ENCODE peak calls at places on chromosomes 6 and 20, in five cellular contexts. One of them, this sample, is unnamed.

GRCh38 chr6:87241304-87241703 is 81.1 kb upstream of the SMIM8 start:
- DNase-seq in heart left ventricle: no peak
- DNase-seq in A549: no peak
- DNase-seq in GM06990: no peak
- DNase-seq in OCI-LY7: no peak
- DNase-seq in this sample: no peak

GRCh38 chr20:46672543-46673148 is 16.6 kb downstream of the TP53RK start:
- DNase-seq in heart left ventricle: no peak
- DNase-seq in A549: no peak
- DNase-seq in GM06990: no peak
- DNase-seq in OCI-LY7: no peak
- DNase-seq in this sample: no peak

GRCh38 chr20:21514553-21515251 is 838 bp upstream of the NKX2-2 start:
- DNase-seq in heart left ventricle: no peak
- DNase-seq in A549: no peak
- DNase-seq in GM06990: no peak
- DNase-seq in OCI-LY7: no peak
- DNase-seq in this sample: no peak

GRCh38 chr6:15355683-15356099 is 109.8 kb downstream of the JARID2 start:
- DNase-seq in heart left ventricle: no peak
- DNase-seq in A549: no peak
- DNase-seq in GM06990: no peak
- DNase-seq in OCI-LY7: peak
- DNase-seq in this sample: no peak

GRCh38 chr6:42224222-42225042 is 6.8 kb upstream of the MRPS10 start:
- DNase-seq in heart left ventricle: no peak
- DNase-seq in A549: peak
- DNase-seq in GM06990: peak
- DNase-seq in OCI-LY7: no peak
- DNase-seq in this sample: no peak

GRCh38 chr6:111874030-111874425 is 776 bp upstream of the FYN start:
- DNase-seq in heart left ventricle: no peak
- DNase-seq in A549: no peak
- DNase-seq in GM06990: no peak
- DNase-seq in OCI-LY7: peak
- DNase-seq in this sample: no peak

GRCh38 chr6:45369870-45370269 is 7.9 kb downstream of the SUPT3H start:
- DNase-seq in heart left ventricle: no peak
- DNase-seq in A549: no peak
- DNase-seq in GM06990: no peak
- DNase-seq in OCI-LY7: no peak
- DNase-seq in this sample: no peak

GRCh38 chr20:7818477-7818876 is 121.8 kb downstream of the HAO1 start:
- DNase-seq in heart left ventricle: no peak
- DNase-seq in A549: no peak
- DNase-seq in GM06990: no peak
- DNase-seq in OCI-LY7: no peak
- DNase-seq in this sample: no peak

GRCh38 chr20:35888659-35889058 is 65.6 kb downstream of the SCAND1 start:
- DNase-seq in heart left ventricle: no peak
- DNase-seq in A549: no peak
- DNase-seq in GM06990: no peak
- DNase-seq in OCI-LY7: no peak
- DNase-seq in this sample: no peak

GRCh38 chr20:35887393-35888064 is 66.8 kb downstream of the SCAND1 start:
- DNase-seq in heart left ventricle: no peak
- DNase-seq in A549: no peak
- DNase-seq in GM06990: no peak
- DNase-seq in OCI-LY7: no peak
- DNase-seq in this sample: no peak

GRCh38 chr20:35892871-35893270 is 61.4 kb downstream of the SCAND1 start:
- DNase-seq in heart left ventricle: no peak
- DNase-seq in A549: no peak
- DNase-seq in GM06990: no peak
- DNase-seq in OCI-LY7: no peak
- DNase-seq in this sample: no peak

GRCh38 chr20:35893942-35894341 is 60.4 kb downstream of the SCAND1 start:
- DNase-seq in heart left ventricle: no peak
- DNase-seq in A549: no peak
- DNase-seq in GM06990: peak
- DNase-seq in OCI-LY7: no peak
- DNase-seq in this sample: no peak

GRCh38 chr20:35891375-35891774 is 62.9 kb downstream of the SCAND1 start:
- DNase-seq in heart left ventricle: no peak
- DNase-seq in A549: no peak
- DNase-seq in GM06990: no peak
- DNase-seq in OCI-LY7: no peak
- DNase-seq in this sample: no peak
- TF ChIP-seq CTCF in heart left ventricle: no peak
- TF ChIP-seq CTCF in A549: no peak
- TF ChIP-seq CTCF in GM06990: no peak
- TF ChIP-seq CTCF in OCI-LY7: no peak
- TF ChIP-seq CTCF in this sample: no peak

DNA sequence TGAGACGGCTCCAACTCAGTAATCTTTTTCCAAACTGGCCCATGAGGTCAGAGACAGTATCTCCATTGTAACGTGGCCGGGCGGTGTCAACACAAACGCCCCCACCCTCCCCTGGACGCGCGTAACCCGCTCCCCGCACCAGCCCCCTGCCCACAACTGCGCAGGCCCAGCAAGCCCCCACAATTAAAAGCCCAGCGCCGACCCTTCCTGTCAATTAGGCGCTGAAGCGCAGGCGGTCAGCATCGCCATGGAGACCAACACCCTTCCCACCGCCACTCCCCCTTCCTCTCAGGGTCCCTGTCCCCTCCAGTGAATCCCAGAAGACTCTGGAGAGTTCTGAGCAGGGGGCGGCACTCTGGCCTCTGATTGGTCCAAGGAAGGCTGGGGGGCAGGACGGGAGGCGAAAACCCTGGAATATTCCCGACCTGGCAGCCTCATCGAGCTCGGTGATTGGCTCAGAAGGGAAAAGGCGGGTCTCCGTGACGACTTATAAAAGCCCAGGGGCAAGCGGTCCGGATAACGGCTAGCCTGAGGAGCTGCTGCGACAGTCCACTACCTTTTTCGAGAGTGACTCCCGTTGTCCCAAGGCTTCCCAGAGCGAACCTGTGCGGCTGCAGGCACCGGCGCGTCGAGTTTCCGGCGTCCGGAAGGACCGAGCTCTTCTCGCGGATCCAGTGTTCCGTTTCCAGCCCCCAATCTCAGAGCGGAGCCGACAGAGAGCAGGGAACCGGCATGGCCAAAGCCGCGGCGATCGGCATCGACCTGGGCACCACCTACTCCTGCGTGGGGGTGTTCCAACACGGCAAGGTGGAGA is at the start of the genes HSPA1A and HSPA1L:
- DNase-seq in heart left ventricle: peak
- DNase-seq in A549: peak
- DNase-seq in GM06990: peak
- DNase-seq in OCI-LY7: no peak
- DNase-seq in this sample: no peak
- TF ChIP-seq CTCF in heart left ventricle: no peak
- TF ChIP-seq CTCF in A549: no peak
- TF ChIP-seq CTCF in GM06990: no peak
- TF ChIP-seq CTCF in OCI-LY7: no peak
- TF ChIP-seq CTCF in this sample: no peak

GRCh38 chr20:62901891-62902290 is 24.4 kb downstream of the DIDO1 start:
- DNase-seq in heart left ventricle: no peak
- DNase-seq in A549: no peak
- DNase-seq in GM06990: no peak
- DNase-seq in OCI-LY7: no peak
- DNase-seq in this sample: no peak

GRCh38 chr20:62899633-62900051 is 26.7 kb downstream of the DIDO1 start:
- DNase-seq in heart left ventricle: no peak
- DNase-seq in A549: no peak
- DNase-seq in GM06990: no peak
- DNase-seq in OCI-LY7: no peak
- DNase-seq in this sample: no peak

GRCh38 chr20:62900052-62900691 is 26.1 kb downstream of the DIDO1 start:
- DNase-seq in heart left ventricle: peak
- DNase-seq in A549: peak
- DNase-seq in GM06990: peak
- DNase-seq in OCI-LY7: peak
- DNase-seq in this sample: no peak

GRCh38 chr20:62898970-62899632 is 27.2 kb downstream of the DIDO1 start:
- DNase-seq in heart left ventricle: no peak
- DNase-seq in A549: no peak
- DNase-seq in GM06990: peak
- DNase-seq in OCI-LY7: no peak
- DNase-seq in this sample: no peak

DNA sequence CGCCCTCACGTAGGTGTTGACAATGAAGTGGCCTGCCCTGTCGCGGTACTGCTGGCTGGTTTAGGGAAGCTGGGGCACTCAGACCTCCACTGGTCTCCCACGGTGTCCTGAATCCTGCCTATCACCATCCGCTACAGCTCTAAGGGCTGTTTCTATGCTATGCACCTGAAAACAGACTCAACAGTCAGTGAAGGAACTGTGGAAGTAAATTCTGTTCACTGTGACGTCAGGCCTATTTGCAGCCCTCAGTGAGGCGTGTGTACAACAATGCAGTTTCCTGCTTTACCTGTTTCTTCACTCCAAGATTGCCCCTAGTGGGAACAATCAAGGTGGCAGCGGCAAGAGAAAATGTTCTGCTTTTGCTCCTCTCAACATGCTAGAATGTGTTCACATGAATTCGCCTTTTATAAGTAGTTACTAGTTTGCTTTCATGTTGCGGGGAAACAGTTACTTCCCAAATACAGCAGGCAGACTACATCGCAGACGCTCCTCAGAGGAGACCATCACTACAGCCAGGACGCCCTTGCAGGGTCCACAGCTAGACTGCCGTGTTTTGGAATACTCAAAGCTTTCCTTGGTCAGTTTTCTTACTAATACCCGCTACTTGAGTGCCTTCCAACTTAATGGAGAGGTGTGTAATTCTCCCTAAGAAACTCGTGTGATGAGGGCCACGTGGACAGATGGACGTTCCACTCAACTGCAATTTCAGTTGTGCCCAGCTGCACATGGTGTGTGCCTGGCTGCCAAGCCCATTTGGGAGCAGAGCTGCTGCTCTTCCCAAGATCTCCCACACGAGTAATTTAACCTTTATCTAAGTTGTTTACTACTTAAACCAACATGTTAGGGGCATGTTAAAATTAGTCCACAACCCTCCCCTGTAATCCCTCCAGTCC is 25.4 kb downstream of the DIDO1 start:
- DNase-seq in heart left ventricle: no peak
- DNase-seq in A549: peak
- DNase-seq in GM06990: no peak
- DNase-seq in OCI-LY7: peak
- DNase-seq in this sample: peak
- TF ChIP-seq CTCF in heart left ventricle: no peak
- TF ChIP-seq CTCF in A549: no peak
- TF ChIP-seq CTCF in GM06990: peak
- TF ChIP-seq CTCF in OCI-LY7: no peak
- TF ChIP-seq CTCF in this sample: peak

GRCh38 chr20:50193169-50193850 is 2.7 kb downstream of the CEBPB start:
- DNase-seq in heart left ventricle: peak
- DNase-seq in A549: no peak
- DNase-seq in GM06990: no peak
- DNase-seq in OCI-LY7: no peak
- DNase-seq in this sample: no peak

GRCh38 chr20:50190251-50191064 is at the start of gene CEBPB:
- DNase-seq in heart left ventricle: peak
- DNase-seq in A549: peak
- DNase-seq in GM06990: peak
- DNase-seq in OCI-LY7: peak
- DNase-seq in this sample: no peak

GRCh38 chr20:50192364-50193168 is 1.9 kb downstream of the CEBPB start:
- DNase-seq in heart left ventricle: peak
- DNase-seq in A549: peak
- DNase-seq in GM06990: peak
- DNase-seq in OCI-LY7: peak
- DNase-seq in this sample: peak

GRCh38 chr20:50191065-50191565 is 485 bp downstream of the CEBPB start:
- DNase-seq in heart left ventricle: peak
- DNase-seq in A549: no peak
- DNase-seq in GM06990: peak
- DNase-seq in OCI-LY7: peak
- DNase-seq in this sample: no peak

DNA sequence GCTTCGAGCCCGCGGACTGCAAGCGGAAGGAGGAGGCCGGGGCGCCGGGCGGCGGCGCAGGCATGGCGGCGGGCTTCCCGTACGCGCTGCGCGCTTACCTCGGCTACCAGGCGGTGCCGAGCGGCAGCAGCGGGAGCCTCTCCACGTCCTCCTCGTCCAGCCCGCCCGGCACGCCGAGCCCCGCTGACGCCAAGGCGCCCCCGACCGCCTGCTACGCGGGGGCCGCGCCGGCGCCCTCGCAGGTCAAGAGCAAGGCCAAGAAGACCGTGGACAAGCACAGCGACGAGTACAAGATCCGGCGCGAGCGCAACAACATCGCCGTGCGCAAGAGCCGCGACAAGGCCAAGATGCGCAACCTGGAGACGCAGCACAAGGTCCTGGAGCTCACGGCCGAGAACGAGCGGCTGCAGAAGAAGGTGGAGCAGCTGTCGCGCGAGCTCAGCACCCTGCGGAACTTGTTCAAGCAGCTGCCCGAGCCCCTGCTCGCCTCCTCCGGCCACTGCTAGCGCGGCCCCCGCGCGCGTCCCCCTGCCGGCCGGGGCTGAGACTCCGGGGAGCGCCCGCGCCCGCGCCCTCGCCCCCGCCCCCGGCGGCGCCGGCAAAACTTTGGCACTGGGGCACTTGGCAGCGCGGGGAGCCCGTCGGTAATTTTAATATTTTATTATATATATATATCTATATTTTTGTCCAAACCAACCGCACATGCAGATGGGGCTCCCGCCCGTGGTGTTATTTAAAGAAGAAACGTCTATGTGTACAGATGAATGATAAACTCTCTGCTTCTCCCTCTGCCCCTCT is 1.1 kb downstream of the CEBPB start:
- DNase-seq in heart left ventricle: peak
- DNase-seq in A549: no peak
- DNase-seq in GM06990: peak
- DNase-seq in OCI-LY7: peak
- DNase-seq in this sample: no peak
- TF ChIP-seq CTCF in heart left ventricle: peak
- TF ChIP-seq CTCF in A549: no peak
- TF ChIP-seq CTCF in GM06990: peak
- TF ChIP-seq CTCF in OCI-LY7: peak
- TF ChIP-seq CTCF in this sample: peak

GRCh38 chr6:64507661-64508060 is 872.1 kb downstream of the PHF3 start:
- DNase-seq in heart left ventricle: no peak
- DNase-seq in A549: no peak
- DNase-seq in GM06990: no peak
- DNase-seq in OCI-LY7: no peak
- DNase-seq in this sample: no peak

GRCh38 chr6:64504509-64504908 is 868.9 kb downstream of the PHF3 start:
- DNase-seq in heart left ventricle: no peak
- DNase-seq in A549: no peak
- DNase-seq in GM06990: no peak
- DNase-seq in OCI-LY7: no peak
- DNase-seq in this sample: peak

GRCh38 chr6:64505312-64505711 is 869.7 kb downstream of the PHF3 start:
- DNase-seq in heart left ventricle: peak
- DNase-seq in A549: no peak
- DNase-seq in GM06990: no peak
- DNase-seq in OCI-LY7: peak
- DNase-seq in this sample: no peak
- TF ChIP-seq CTCF in heart left ventricle: no peak
- TF ChIP-seq CTCF in A549: peak
- TF ChIP-seq CTCF in GM06990: peak
- TF ChIP-seq CTCF in OCI-LY7: peak
- TF ChIP-seq CTCF in this sample: peak

GRCh38 chr6:17863971-17864754 is 123.3 kb downstream of the KIF13A start:
- DNase-seq in heart left ventricle: no peak
- DNase-seq in A549: peak
- DNase-seq in GM06990: no peak
- DNase-seq in OCI-LY7: no peak
- DNase-seq in this sample: no peak
- TF ChIP-seq CTCF in heart left ventricle: no peak
- TF ChIP-seq CTCF in A549: no peak
- TF ChIP-seq CTCF in GM06990: no peak
- TF ChIP-seq CTCF in OCI-LY7: no peak
- TF ChIP-seq CTCF in this sample: no peak